ENCODE peak calls at places on chromosomes 11 and 22, in four cellular contexts. E is heart left ventricle; O is CD4-positive, alpha-beta T cell; J is GM12865. Q is an unnamed sample.

GRCh38 chr11:116207349-116207748 is 565.4 kb downstream of the BUD13 start:
- DNase-seq in E (no peak), J (no peak), O (no peak), Q (no peak)

GRCh38 chr11:2382129-2382517 is 5.0 kb downstream of the CD81 start:
- DNase-seq in O (no peak), J (no peak), E (peak), Q (no peak)

GRCh38 chr11:20599424-20600346 is at the start of gene SLC6A5:
- DNase-seq in J (peak), E (no peak), O (no peak), Q (no peak)

GRCh38 chr11:20873054-20873453 is 203.7 kb downstream of the NELL1 start:
- DNase-seq in J (peak), E (no peak), O (no peak), Q (no peak)

GRCh38 chr11:114359342-114359741 is 41.0 kb downstream of the C11orf71 start:
- DNase-seq in O (no peak), J (no peak), E (no peak), Q (no peak)

GRCh38 chr11:80637011-80637410 is 1196.2 kb upstream of the TENM4 start:
- DNase-seq in J (no peak), E (no peak), O (no peak), Q (no peak)

GRCh38 chr11:104858882-104859735 is 39.2 kb downstream of the CASP12 start:
- DNase-seq in O (no peak), E (no peak), J (no peak), Q (no peak)

GRCh38 chr22:44293034-44293433 is 19.7 kb downstream of the SHISAL1 start:
- DNase-seq in E (no peak), O (no peak), J (no peak), Q (no peak)

GRCh38 chr11:45304111-45304991 is 18.2 kb upstream of the SYT13 start:
- DNase-seq in J (peak), E (no peak), O (no peak), Q (no peak)

GRCh38 chr22:36868546-36868945 is 7.7 kb downstream of the NCF4 start:
- DNase-seq in O (no peak), E (no peak), J (no peak), Q (no peak)

GRCh38 chr11:27933992-27934829 is 173.7 kb downstream of the KIF18A start:
- DNase-seq in E (no peak), J (no peak), O (no peak), Q (no peak)

DNA sequence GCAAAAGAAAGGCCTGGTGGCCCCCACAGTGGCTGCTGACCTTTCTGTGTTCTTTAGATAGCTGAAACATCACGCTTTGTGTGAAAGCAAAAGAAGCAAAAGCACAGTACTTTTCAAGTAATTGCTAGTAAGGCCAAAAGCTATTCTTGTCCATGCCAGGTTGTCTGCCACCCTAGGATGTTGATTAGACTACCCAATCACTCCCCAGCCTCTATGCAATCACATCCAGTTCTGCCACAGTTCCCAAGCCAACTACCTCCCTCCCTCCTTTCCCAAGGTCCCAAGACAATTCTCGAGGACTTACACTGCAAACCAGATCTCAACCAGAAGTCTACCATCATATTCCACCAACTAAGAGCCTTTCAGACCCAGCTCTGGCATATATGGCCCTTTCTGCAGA is 46.2 kb downstream of the RDX start:
- DNase-seq in O (no peak), E (no peak), J (no peak), Q (no peak)
- TF ChIP-seq CTCF in O (no peak), E (no peak), J (no peak), Q (no peak)

GRCh38 chr11:35009191-35009940 is 92.9 kb downstream of the PDHX start:
- DNase-seq in O (no peak), J (no peak), E (no peak), Q (no peak)
- TF ChIP-seq CTCF in O (no peak), J (no peak), E (no peak), Q (no peak)

GRCh38 chr11:17972987-17973386 is 39.9 kb downstream of the SERGEF start:
- DNase-seq in O (no peak), J (peak), E (peak), Q (no peak)
- TF ChIP-seq CTCF in O (no peak), J (peak), E (peak), Q (no peak)

GRCh38 chr11:128756469-128756868 is 62.6 kb downstream of the FLI1 start:
- DNase-seq in O (no peak), J (no peak), E (no peak), Q (no peak)

GRCh38 chr11:128759168-128759567 is 65.3 kb downstream of the FLI1 start:
- DNase-seq in E (no peak), O (no peak), J (no peak), Q (no peak)

GRCh38 chr11:128757235-128757711 is 63.4 kb downstream of the FLI1 start:
- DNase-seq in O (peak), J (peak), E (no peak), Q (no peak)

GRCh38 chr11:128759597-128759996 is 65.7 kb downstream of the FLI1 start:
- DNase-seq in O (no peak), E (no peak), J (no peak), Q (no peak)

DNA sequence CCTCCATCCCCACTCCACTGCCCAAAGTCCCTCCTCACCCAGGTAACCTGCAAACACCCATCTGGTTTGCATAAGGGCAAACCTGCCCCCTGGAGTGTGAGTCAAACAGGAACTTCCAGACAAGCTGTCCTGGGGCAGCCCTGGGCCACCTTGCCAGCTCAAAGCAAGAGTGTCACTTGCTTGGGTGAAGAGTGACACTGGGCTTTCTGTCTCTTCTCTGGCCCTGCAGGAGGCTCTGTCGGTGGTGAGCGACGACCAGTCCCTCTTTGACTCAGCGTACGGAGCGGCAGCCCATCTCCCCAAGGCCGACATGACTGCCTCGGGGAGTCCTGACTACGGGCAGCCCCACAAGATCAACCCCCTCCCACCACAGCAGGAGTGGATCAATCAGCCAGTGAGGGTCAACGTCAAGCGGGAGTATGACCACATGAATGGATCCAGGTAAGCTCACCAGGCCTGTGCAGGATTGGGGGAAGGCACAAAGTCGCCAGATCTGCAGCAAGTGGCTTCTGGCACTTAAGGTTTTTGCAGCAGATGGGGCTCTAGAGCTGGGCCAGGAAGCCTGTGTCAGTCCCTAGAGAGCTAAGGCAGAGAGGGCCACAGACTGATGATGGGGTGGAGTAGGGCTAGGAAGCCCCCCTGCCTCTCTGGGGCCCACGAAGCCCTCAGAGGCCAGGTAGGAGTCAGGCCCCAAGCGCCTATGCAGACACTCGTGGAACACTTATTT is 64.2 kb downstream of the FLI1 start:
- DNase-seq in J (peak), O (no peak), E (no peak), Q (no peak)
- TF ChIP-seq CTCF in J (peak), O (no peak), E (no peak), Q (no peak)

DNA sequence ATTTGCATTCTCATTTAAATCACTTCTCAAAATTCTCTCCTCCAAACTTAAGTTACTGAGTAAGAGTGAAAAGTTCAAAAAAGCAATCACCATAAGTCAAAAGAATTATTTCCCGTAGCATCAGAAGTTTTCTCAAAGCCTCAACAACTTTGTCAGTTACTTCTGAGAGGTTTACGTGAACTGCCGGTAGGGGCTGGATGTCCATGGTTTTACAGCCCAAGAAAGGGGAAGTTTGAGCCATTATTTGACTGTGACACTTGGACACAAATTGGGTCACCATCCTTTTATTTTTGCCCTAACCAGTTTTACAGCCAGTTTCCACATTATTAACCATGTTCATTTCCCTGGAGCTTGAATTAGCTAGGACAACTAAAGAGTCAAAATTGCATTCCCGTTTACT is 7.5 kb downstream of the POU2AF3 start:
- DNase-seq in J (no peak), O (no peak), E (no peak), Q (no peak)
- TF ChIP-seq CTCF in J (no peak), O (no peak), E (no peak), Q (no peak)

GRCh38 chr11:68352591-68352990 is 40.2 kb downstream of the LRP5 start:
- DNase-seq in E (no peak), O (no peak), J (no peak), Q (no peak)

GRCh38 chr11:68353118-68353517 is 40.7 kb downstream of the LRP5 start:
- DNase-seq in O (no peak), J (no peak), E (no peak), Q (no peak)

GRCh38 chr11:68355471-68355870 is 43.1 kb downstream of the LRP5 start:
- DNase-seq in O (no peak), E (no peak), J (no peak), Q (no peak)

GRCh38 chr11:68353669-68354068 is 41.3 kb downstream of the LRP5 start:
- DNase-seq in E (no peak), J (no peak), O (no peak), Q (no peak)

GRCh38 chr11:68354181-68354872 is 41.9 kb downstream of the LRP5 start:
- DNase-seq in J (no peak), O (no peak), E (peak), Q (peak)
- TF ChIP-seq CTCF in J (no peak), O (no peak), E (no peak), Q (no peak)

GRCh38 chr11:131914299-131914902 is 544.0 kb downstream of the NTM start:
- DNase-seq in J (no peak), E (no peak), O (no peak), Q (no peak)
- TF ChIP-seq CTCF in J (peak), E (peak), O (no peak), Q (no peak)

GRCh38 chr22:38716827-38717226 is 11.1 kb downstream of the GTPBP1 start:
- DNase-seq in J (no peak), O (no peak), E (no peak), Q (no peak)

GRCh38 chr22:38717244-38717643 is 11.5 kb downstream of the GTPBP1 start:
- DNase-seq in E (no peak), J (no peak), O (no peak), Q (no peak)

GRCh38 chr22:38719196-38719595 is 13.5 kb downstream of the GTPBP1 start:
- DNase-seq in E (no peak), J (no peak), O (no peak), Q (peak)

GRCh38 chr22:38720350-38720749 is 14.6 kb downstream of the GTPBP1 start:
- DNase-seq in J (no peak), E (no peak), O (no peak), Q (no peak)

DNA sequence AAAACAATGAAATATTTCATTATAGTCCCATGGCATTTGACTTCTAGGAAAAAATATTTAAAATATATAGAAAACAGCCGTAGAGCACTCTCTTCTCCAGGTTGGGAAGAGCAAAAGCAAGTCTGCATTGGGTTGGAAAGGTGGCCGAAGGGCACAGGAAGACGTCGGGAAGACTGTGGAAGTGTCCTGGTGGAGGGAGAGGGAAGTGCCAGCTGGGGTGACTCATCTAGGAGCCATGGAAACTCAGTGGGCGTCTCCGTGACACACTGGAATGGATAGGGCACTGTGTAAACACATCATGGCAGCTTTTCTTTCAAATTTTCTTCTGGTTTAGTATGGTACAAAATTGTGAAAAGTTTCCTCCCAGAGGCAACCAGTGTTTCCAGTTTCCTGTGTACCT is 12.7 kb downstream of the GTPBP1 start:
- DNase-seq in O (no peak), E (no peak), J (no peak), Q (peak)
- TF ChIP-seq CTCF in O (no peak), E (peak), J (no peak), Q (peak)

GRCh38 chr11:18168372-18168771 is 4.3 kb upstream of the MRGPRX4 start:
- DNase-seq in O (no peak), E (no peak), J (no peak), Q (no peak)

GRCh38 chr11:18172686-18173085 is at the start of gene MRGPRX4:
- DNase-seq in E (no peak), J (no peak), O (no peak), Q (no peak)

GRCh38 chr11:18173225-18173866 is 709 bp downstream of the MRGPRX4 start:
- DNase-seq in E (no peak), J (no peak), O (no peak), Q (no peak)

GRCh38 chr11:18171377-18172000 is 1.1 kb upstream of the MRGPRX4 start:
- DNase-seq in E (no peak), J (peak), O (no peak), Q (no peak)
- TF ChIP-seq CTCF in E (peak), J (peak), O (no peak), Q (no peak)

GRCh38 chr11:109041876-109042275 is 377.0 kb downstream of the DDX10 start:
- DNase-seq in O (no peak), E (no peak), J (no peak), Q (no peak)

GRCh38 chr11:109043318-109043717 is 378.4 kb downstream of the DDX10 start:
- DNase-seq in J (peak), O (no peak), E (no peak), Q (no peak)

GRCh38 chr11:109037856-109038780 is 373.2 kb downstream of the DDX10 start:
- DNase-seq in E (no peak), J (no peak), O (no peak), Q (no peak)

GRCh38 chr11:109039611-109040010 is 374.7 kb downstream of the DDX10 start:
- DNase-seq in J (no peak), E (no peak), O (no peak), Q (no peak)

DNA sequence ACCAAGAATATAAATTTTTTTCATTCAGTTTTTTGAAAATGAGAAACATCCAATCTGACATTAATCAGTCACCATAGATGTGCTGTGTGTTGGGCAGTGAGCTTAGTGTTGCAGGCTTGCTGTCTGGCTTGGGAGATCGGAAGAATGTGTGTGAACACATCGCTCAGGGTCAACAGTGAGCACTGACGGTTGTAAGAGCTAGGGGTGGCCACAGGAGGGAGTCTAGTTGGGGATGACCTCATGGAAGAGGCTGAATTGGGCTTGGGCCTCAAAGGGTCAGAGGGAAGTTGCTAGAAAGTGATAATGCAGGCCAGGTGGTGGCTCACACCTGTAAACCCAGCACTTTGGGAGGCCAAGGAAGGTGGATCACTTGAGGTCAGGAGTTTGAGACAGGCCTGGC is 375.4 kb downstream of the DDX10 start:
- DNase-seq in E (no peak), O (no peak), J (peak), Q (no peak)
- TF ChIP-seq CTCF in E (no peak), O (no peak), J (peak), Q (no peak)